ENCODE peak calls at places on chromosomes 12 and 14, in seven cellular contexts. M is fibroblast of the aortic adventitia, N is BE2C, Z is GM23338, V is endothelial cell, X is kidney epithelial cell, E is Kasumi-1. L is an unnamed sample.

GRCh38 chr14:96177766-96178377 is 26.8 kb upstream of the BDKRB2 start:
- DNase-seq in E (no peak), V (no peak), X (no peak), Z (no peak), N (no peak), M (peak), L (no peak)

GRCh38 chr12:96501139-96501741 is 11.9 kb downstream of the CFAP54 start:
- DNase-seq in N (no peak), Z (peak), E (no peak), V (peak), X (peak), M (peak), L (peak)

GRCh38 chr14:90962505-90962904 is 97.9 kb downstream of the RPS6KA5 start:
- DNase-seq in M (no peak), E (no peak), V (no peak), Z (no peak), X (no peak), N (no peak), L (no peak)

GRCh38 chr12:4789776-4790175 is 69.6 kb downstream of the GALNT8 start:
- DNase-seq in N (no peak), X (no peak), E (no peak), M (no peak), Z (no peak), V (no peak), L (no peak)

GRCh38 chr14:76056128-76056527 is 70.6 kb downstream of the IFT43 start:
- DNase-seq in Z (peak), V (no peak), N (no peak), E (peak), X (no peak), M (no peak), L (no peak)

GRCh38 chr12:103986823-103987222 is 21.2 kb downstream of the TDG start:
- DNase-seq in E (no peak), V (no peak), N (no peak), M (no peak), Z (no peak), X (no peak), L (no peak)

GRCh38 chr12:96846313-96846712 is 60.7 kb upstream of the NEDD1 start:
- DNase-seq in N (no peak), X (no peak), M (no peak), V (no peak), Z (peak), E (peak), L (no peak)

GRCh38 chr12:49138587-49138986 is 7.4 kb upstream of the TUBA1B start:
- DNase-seq in X (no peak), M (no peak), E (no peak), N (peak), V (no peak), Z (no peak), L (no peak)

GRCh38 chr12:16228067-16228466 is 49.4 kb downstream of the SLC15A5 start:
- DNase-seq in E (no peak), X (no peak), M (peak), V (no peak), Z (no peak), N (no peak), L (no peak)

GRCh38 chr12:12807970-12808702 is 5.0 kb upstream of the DDX47 start:
- DNase-seq in V (no peak), Z (no peak), N (no peak), M (peak), E (peak), X (no peak), L (peak)

GRCh38 chr12:21183721-21184275 is 52.8 kb downstream of the SLCO1B1 start:
- DNase-seq in V (no peak), M (no peak), X (no peak), E (no peak), Z (no peak), N (no peak), L (no peak)

GRCh38 chr14:104343690-104344640 is 205.6 kb downstream of the KIF26A start:
- DNase-seq in N (peak), V (no peak), M (no peak), X (no peak), Z (peak), E (no peak), L (no peak)

GRCh38 chr14:93002049-93002448 is 79.1 kb downstream of the CHGA start:
- DNase-seq in M (no peak), N (no peak), Z (no peak), X (no peak), V (no peak), E (no peak), L (no peak)

GRCh38 chr12:113065126-113066007 is 8.8 kb downstream of the DTX1 start:
- DNase-seq in V (peak), N (peak), Z (peak), X (no peak), M (no peak), E (peak), L (no peak)

GRCh38 chr14:25909361-25909760 is 688.5 kb downstream of the NOVA1 start:
- DNase-seq in N (no peak), Z (no peak), V (no peak), X (no peak), M (no peak), E (no peak), L (no peak)

GRCh38 chr12:6868211-6869048 is 1.1 kb downstream of the TPI1 start:
- DNase-seq in N (no peak), V (no peak), M (no peak), X (no peak), E (no peak), Z (no peak), L (no peak)

GRCh38 chr12:53174881-53175491 is 5.5 kb upstream of the ZNF740 start:
- DNase-seq in V (no peak), E (peak), M (peak), X (no peak), Z (peak), N (no peak), L (no peak)

GRCh38 chr14:36663404-36664321 is 2.0 kb downstream of the PAX9 start:
- DNase-seq in Z (peak), V (no peak), E (no peak), N (no peak), M (no peak), X (no peak), L (no peak)

GRCh38 chr14:74551001-74551400 is 57.4 kb downstream of the ISCA2 start:
- DNase-seq in M (no peak), Z (no peak), N (no peak), E (no peak), V (no peak), X (no peak), L (no peak)

GRCh38 chr14:72549026-72549425 is 344.9 kb downstream of the DPF3 start:
- DNase-seq in E (no peak), V (no peak), X (no peak), Z (no peak), M (no peak), N (no peak), L (no peak)

GRCh38 chr14:54435500-54435981 is 5.6 kb downstream of the CNIH1 start:
- DNase-seq in V (no peak), N (no peak), E (no peak), Z (no peak), X (no peak), M (peak), L (no peak)

GRCh38 chr14:68328509-68328908 is 464.4 kb downstream of the ZFP36L1 start:
- DNase-seq in E (no peak), M (no peak), V (no peak), Z (no peak), X (no peak), N (no peak), L (no peak)

GRCh38 chr12:9634177-9634803 is 26.6 kb upstream of the KLRB1 start:
- DNase-seq in M (peak), Z (peak), X (no peak), E (no peak), V (peak), N (peak), L (peak)

GRCh38 chr12:47561746-47562145 is 144.1 kb downstream of the RPAP3 start:
- DNase-seq in M (no peak), V (no peak), E (no peak), N (no peak), X (no peak), Z (no peak), L (no peak)

GRCh38 chr12:114812858-114813761 is 129.1 kb upstream of the TBX3 start:
- DNase-seq in N (no peak), M (no peak), V (no peak), Z (peak), E (no peak), X (no peak), L (no peak)

GRCh38 chr12:110537605-110538409 is 35.7 kb downstream of the RAD9B start:
- DNase-seq in Z (no peak), V (no peak), X (no peak), M (no peak), N (no peak), E (no peak), L (no peak)

GRCh38 chr14:103723176-103724081 is 7.8 kb downstream of the ZFYVE21 start:
- DNase-seq in N (no peak), E (no peak), X (no peak), V (no peak), Z (no peak), M (peak), L (no peak)